ENCODE peak calls at places on chromosomes 5 and 9, in ten cellular contexts. T, N, D, X, U, B, S, Z, P and C are unnamed samples.

GRCh38 chr5:159510282-159510681 is 180.0 kb upstream of the IL12B start:
- DNase-seq in T (peak; percentile 87), N (no peak), D (no peak), X (no peak), U (peak; percentile 45), B (no peak), S (no peak), Z (no peak), P (no peak), C (peak; percentile 78)

GRCh38 chr9:97307091-97307490 is 368 bp upstream of the CCDC180 start:
- DNase-seq in T (peak; percentile 54), N (peak; percentile 31), D (no peak), X (no peak), U (peak; percentile 57), B (no peak), S (peak; percentile 33), Z (no peak), P (no peak), C (no peak)

GRCh38 chr5:38613992-38614836 is 57.8 kb upstream of the LIFR start:
- DNase-seq in T (no peak), N (no peak), D (no peak), X (no peak), U (no peak), B (no peak), S (peak; percentile 22), Z (no peak), P (no peak), C (no peak)

GRCh38 chr9:125126019-125126746 is 17.1 kb downstream of the SCAI start:
- DNase-seq in T (peak; percentile 88), N (peak; percentile 68), D (peak; percentile 88), X (no peak), U (peak; percentile 100), B (peak; percentile 65), S (peak; percentile 89), Z (peak; percentile 85), P (peak; percentile 32), C (peak; percentile 99)

GRCh38 chr9:109880276-109881169 is 100.5 kb downstream of the PALM2AKAP2 start:
- DNase-seq in T (peak; percentile 31), N (peak; percentile 32), D (no peak), X (no peak), U (no peak), B (no peak), S (no peak), Z (peak; percentile 76), P (peak; percentile 7), C (no peak)

GRCh38 chr9:127179633-127180401 is 57.4 kb upstream of the ANGPTL2 start:
- DNase-seq in T (no peak), N (no peak), D (no peak), X (no peak), U (no peak), B (no peak), S (no peak), Z (no peak), P (no peak), C (no peak)

GRCh38 chr5:115949096-115949495 is 13.2 kb upstream of the LVRN start:
- DNase-seq in T (no peak), N (no peak), D (no peak), X (no peak), U (no peak), B (no peak), S (no peak), Z (no peak), P (no peak), C (no peak)

GRCh38 chr9:14455243-14455642 is 141.3 kb upstream of the NFIB start:
- DNase-seq in T (no peak), N (no peak), D (no peak), X (no peak), U (no peak), B (no peak), S (no peak), Z (no peak), P (no peak), C (no peak)

GRCh38 chr5:134374234-134374633 is 2.9 kb downstream of the UBE2B start:
- DNase-seq in T (no peak), N (no peak), D (no peak), X (no peak), U (no peak), B (no peak), S (no peak), Z (peak; percentile 20), P (no peak), C (no peak)

GRCh38 chr5:6003040-6003825 is 375.1 kb downstream of the MED10 start:
- DNase-seq in T (no peak), N (no peak), D (no peak), X (no peak), U (no peak), B (no peak), S (peak; percentile 34), Z (no peak), P (no peak), C (peak; percentile 23)